ENCODE peak calls at places on chromosomes 13 and 19, in ten cellular contexts. A is left colon, S is HEK293T, R is Peyer's patch, M is neural crest cell, C is Caco-2, G is HTR-8/SVneo, W is fibroblast of lung, U is AG04450, V is Ammon's horn. Z is an unnamed sample.

GRCh38 chr19:2507109-2507508 is 31.2 kb downstream of the GADD45B start:
- DNase-seq in G (no peak), C (peak; percentile 33), S (peak; percentile 37), V (no peak), A (peak; percentile 59), U (no peak), M (no peak), W (peak; percentile 48), R (no peak), Z (no peak)

GRCh38 chr13:34258646-34259386 is 440.9 kb downstream of the RFC3 start:
- DNase-seq in M (no peak), U (no peak), R (no peak), V (no peak), A (no peak), S (no peak), G (no peak), C (no peak), W (peak; percentile 27), Z (no peak)

GRCh38 chr13:100440756-100441421 is 147.7 kb downstream of the GGACT start:
- DNase-seq in A (no peak), W (peak; percentile 78), V (no peak), U (peak; percentile 21), C (no peak), G (peak; percentile 8), S (no peak), R (no peak), M (no peak), Z (no peak)

GRCh38 chr13:32530841-32531253 is 7.7 kb downstream of the N4BP2L2 start:
- DNase-seq in W (peak; percentile 71), U (peak; percentile 58), S (no peak), A (no peak), V (peak; percentile 48), M (no peak), G (no peak), R (no peak), C (no peak), Z (no peak)

GRCh38 chr19:38204728-38205127 is 19.3 kb downstream of the DPF1 start:
- DNase-seq in V (no peak), W (no peak), A (no peak), R (no peak), M (no peak), G (no peak), C (no peak), U (no peak), S (no peak), Z (no peak)

GRCh38 chr13:27978301-27978968 is 9.3 kb upstream of the CDX2 start:
- DNase-seq in G (no peak), W (no peak), S (peak; percentile 18), C (peak; percentile 76), U (no peak), V (no peak), R (peak; percentile 89), A (peak; percentile 85), M (no peak), Z (no peak)

GRCh38 chr19:55460670-55461258 is 678 bp downstream of the ISOC2 start:
- DNase-seq in C (peak; percentile 78), R (peak; percentile 82), M (peak; percentile 55), W (peak; percentile 81), S (peak; percentile 71), V (peak; percentile 64), G (peak; percentile 53), U (peak; percentile 48), A (peak; percentile 88), Z (peak; percentile 93)

GRCh38 chr13:106114981-106115554 is 420.4 kb downstream of the EFNB2 start:
- DNase-seq in A (no peak), V (no peak), R (no peak), U (peak; percentile 21), G (no peak), S (no peak), M (no peak), W (peak; percentile 69), C (no peak), Z (no peak)

GRCh38 chr19:577439-578392 is 5.3 kb downstream of the BSG start:
- DNase-seq in G (no peak), A (no peak), C (no peak), S (no peak), M (no peak), R (no peak), W (no peak), U (no peak), V (no peak), Z (no peak)